ENCODE peak calls at places on chromosomes 11 and 22, in ten cellular contexts. G is RWPE1, M is NB4, S is astrocyte of the spinal cord, R is body of pancreas, H is BJ, C is IMR-90, A is progenitor cell of endocrine pancreas, B is neural progenitor cell, V is A549. Q is an unnamed sample.

GRCh38 chr11:129115652-129116585 is 76.2 kb downstream of the ARHGAP32 start:
- DNase-seq in G (peak; percentile 3), M (no peak), S (peak; percentile 62), R (no peak), H (no peak), C (peak; percentile 78), A (no peak), B (no peak), V (no peak), Q (no peak)

GRCh38 chr11:97722065-97722464 is 1298.7 kb upstream of the CNTN5 start:
- DNase-seq in G (peak; percentile 38), M (no peak), S (peak; percentile 98), R (no peak), H (no peak), C (peak; percentile 89), A (no peak), B (no peak), V (no peak), Q (no peak)

GRCh38 chr22:17412232-17412631 is 43.0 kb downstream of the CECR2 start:
- DNase-seq in G (no peak), M (no peak), S (no peak), R (no peak), H (no peak), C (no peak), A (no peak), B (peak; percentile 45), V (no peak), Q (no peak)

GRCh38 chr11:65574963-65575567 is 788 bp upstream of the EHBP1L1 start:
- DNase-seq in G (no peak), M (no peak), S (no peak), R (peak; percentile 79), H (no peak), C (no peak), A (no peak), B (no peak), V (no peak), Q (no peak)

GRCh38 chr11:32438883-32439487 is 3.6 kb upstream of the WT1 start:
- DNase-seq in G (no peak), M (no peak), S (no peak), R (no peak), H (no peak), C (no peak), A (peak; percentile 33), B (peak; percentile 66), V (no peak), Q (no peak)

GRCh38 chr22:41410311-41410751 is 28.6 kb downstream of the TEF start:
- DNase-seq in G (no peak), M (no peak), S (no peak), R (peak; percentile 91), H (no peak), C (no peak), A (no peak), B (no peak), V (no peak), Q (peak; percentile 65)

GRCh38 chr11:35404397-35404775 is 15.0 kb downstream of the SLC1A2 start:
- DNase-seq in G (no peak), M (peak; percentile 32), S (peak; percentile 42), R (peak; percentile 86), H (no peak), C (peak; percentile 38), A (peak; percentile 37), B (peak; percentile 66), V (peak; percentile 48), Q (no peak)

GRCh38 chr22:43956383-43956782 is 1.1 kb downstream of the SAMM50 start:
- DNase-seq in G (no peak), M (no peak), S (no peak), R (no peak), H (no peak), C (no peak), A (no peak), B (no peak), V (no peak), Q (no peak)

DNA sequence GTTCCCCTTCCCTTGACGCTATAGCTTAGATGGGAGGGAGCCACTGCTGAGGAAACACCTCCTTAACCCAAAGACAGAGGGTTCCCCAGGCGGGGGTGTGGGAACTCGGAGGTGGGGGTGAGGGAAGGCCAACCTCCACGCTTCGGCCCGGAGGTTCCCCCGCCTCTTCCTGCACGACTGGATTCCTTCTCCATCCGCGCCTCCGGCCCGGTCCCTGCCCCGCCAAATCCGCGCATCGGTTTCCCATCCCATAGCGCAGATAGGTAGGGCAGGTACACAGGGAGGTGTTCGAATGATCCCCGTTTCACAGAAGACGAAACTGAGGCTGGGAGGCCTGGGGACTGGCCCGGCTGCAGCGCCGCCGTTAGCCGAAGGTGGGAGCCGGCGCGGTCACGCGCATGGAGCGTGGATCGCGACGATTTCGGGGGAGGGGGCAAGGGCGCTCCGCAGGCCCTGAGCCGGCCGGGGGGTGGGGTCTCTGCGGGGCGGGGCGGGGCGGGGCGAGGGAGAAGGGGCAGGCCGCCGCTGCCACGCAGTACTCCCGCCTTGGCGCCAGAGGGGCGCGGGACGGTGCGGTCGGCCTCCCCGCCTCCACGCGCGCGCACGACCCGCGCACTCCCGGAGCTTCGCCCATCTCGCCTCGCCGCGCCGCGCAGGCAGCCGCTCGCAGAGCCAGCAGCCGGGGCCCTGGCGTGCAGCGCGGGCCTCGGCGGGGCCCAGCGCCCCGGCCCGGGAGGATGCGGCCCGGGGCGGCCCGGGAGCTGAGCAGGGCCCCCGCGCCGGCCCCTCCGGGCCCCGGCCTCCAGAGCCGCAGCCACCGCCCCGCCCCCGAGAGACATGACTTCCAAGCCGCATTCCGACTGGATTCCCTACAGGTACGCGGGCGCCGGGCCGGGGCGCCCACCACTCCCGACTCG is at the start of gene TUB:
- DNase-seq in G (peak; percentile 18), M (no peak), S (no peak), R (peak; percentile 34), H (no peak), C (no peak), A (peak; percentile 22), B (peak; percentile 78), V (peak; percentile 65), Q (no peak)
- TF ChIP-seq CTCF in G (no peak), M (no peak), S (no peak), R (no peak), H (peak; percentile 13), C (no peak), A (no peak), B (no peak), V (no peak), Q (no peak)

DNA sequence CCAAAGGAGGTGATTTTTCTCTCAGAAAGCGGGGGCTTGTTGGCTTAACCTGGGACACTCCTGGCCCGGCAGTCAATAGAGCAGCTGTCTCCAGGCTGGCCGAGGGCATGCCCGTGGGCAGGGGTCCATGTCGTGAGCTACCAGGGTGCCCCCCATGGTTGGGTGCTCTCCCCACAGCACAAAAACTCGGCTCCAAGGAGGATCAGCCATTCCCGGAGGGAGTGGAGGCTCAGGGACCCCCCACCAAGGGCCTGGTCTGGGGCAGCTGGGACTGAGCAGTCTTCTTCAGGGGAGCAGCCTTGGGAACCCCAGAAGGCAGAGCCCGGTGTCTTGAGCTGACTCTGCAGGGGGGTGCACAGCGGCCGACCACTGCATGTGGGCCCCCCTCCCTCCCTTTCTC is 20.8 kb upstream of the TH start:
- DNase-seq in G (no peak), M (no peak), S (no peak), R (no peak), H (no peak), C (no peak), A (no peak), B (no peak), V (no peak), Q (no peak)
- TF ChIP-seq CTCF in G (no peak), M (no peak), S (no peak), R (no peak), H (no peak), C (no peak), A (no peak), B (no peak), V (no peak), Q (no peak)

GRCh38 chr11:61630104-61630503 is 49.2 kb upstream of the SYT7 start:
- DNase-seq in G (no peak), M (no peak), S (no peak), R (no peak), H (no peak), C (no peak), A (no peak), B (no peak), V (no peak), Q (no peak)

GRCh38 chr11:61629082-61629481 is 48.2 kb upstream of the SYT7 start:
- DNase-seq in G (no peak), M (no peak), S (no peak), R (no peak), H (no peak), C (no peak), A (no peak), B (no peak), V (no peak), Q (no peak)

GRCh38 chr11:61625525-61625924 is 44.6 kb upstream of the SYT7 start:
- DNase-seq in G (no peak), M (no peak), S (no peak), R (no peak), H (no peak), C (no peak), A (no peak), B (no peak), V (no peak), Q (no peak)

GRCh38 chr11:61626580-61627380 is 45.9 kb upstream of the SYT7 start:
- DNase-seq in G (peak; percentile 91), M (no peak), S (no peak), R (peak; percentile 96), H (no peak), C (peak; percentile 36), A (peak; percentile 52), B (no peak), V (no peak), Q (no peak)

DNA sequence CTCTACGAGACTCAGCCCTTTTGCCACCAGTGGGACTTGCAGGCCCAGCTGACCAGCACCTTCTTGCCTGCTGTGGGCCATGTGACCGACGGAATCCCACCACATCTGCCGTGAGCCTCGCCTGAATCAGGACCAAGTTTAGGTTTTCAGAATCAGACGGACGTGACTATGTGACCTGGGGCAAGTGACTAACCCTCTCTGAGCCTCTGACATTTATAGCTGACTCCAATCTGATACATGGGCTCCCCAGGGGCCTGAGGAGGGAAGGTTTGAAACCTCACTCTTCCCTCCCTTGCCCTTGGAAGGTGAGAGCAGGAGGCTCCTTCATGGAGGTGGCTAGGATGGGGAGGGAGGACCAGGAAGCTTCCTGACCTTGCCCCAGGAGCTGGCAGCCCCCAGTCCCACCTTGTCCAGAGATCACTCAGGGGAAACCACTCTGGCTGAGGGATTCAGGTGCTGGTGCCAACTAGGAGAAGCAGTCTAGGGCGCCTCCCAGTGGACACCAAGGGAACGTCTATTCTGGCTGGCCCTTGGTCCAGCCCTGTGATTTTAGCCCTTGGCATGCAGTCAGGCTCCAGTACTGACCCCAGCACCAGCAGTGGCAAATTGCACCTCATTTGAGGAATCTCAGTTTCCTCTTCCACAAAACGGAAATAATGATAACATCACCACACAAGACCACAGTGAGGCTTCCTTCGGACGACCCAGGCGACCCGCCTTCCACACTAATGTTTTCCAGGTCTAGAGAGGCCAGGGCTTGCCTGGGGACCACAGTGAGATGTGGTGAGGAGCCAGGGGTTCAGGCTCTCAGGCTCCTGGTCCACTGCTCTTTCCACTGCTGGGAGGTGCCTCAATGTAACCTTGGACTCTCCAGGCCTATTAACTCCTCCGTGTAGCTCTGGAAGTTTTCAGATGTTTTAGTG is 47.2 kb upstream of the SYT7 start:
- DNase-seq in G (peak; percentile 71), M (peak; percentile 58), S (peak; percentile 52), R (peak; percentile 86), H (no peak), C (peak; percentile 73), A (peak; percentile 54), B (peak; percentile 86), V (peak; percentile 67), Q (peak; percentile 67)
- TF ChIP-seq CTCF in G (peak; percentile 80), M (peak; percentile 90), S (peak; percentile 86), R (peak; percentile 73), H (peak; percentile 92), C (peak; percentile 92), A (peak; percentile 85), B (peak; percentile 92), V (peak; percentile 75), Q (peak; percentile 88)

GRCh38 chr11:43706631-43707030 is 26.1 kb downstream of the HSD17B12 start:
- DNase-seq in G (no peak), M (no peak), S (no peak), R (no peak), H (no peak), C (no peak), A (no peak), B (no peak), V (no peak), Q (no peak)

GRCh38 chr11:43712676-43713075 is 32.1 kb downstream of the HSD17B12 start:
- DNase-seq in G (no peak), M (no peak), S (peak; percentile 21), R (no peak), H (no peak), C (peak; percentile 89), A (no peak), B (no peak), V (no peak), Q (no peak)

GRCh38 chr11:43709689-43710088 is 29.2 kb downstream of the HSD17B12 start:
- DNase-seq in G (no peak), M (no peak), S (no peak), R (no peak), H (no peak), C (no peak), A (no peak), B (no peak), V (no peak), Q (no peak)

DNA sequence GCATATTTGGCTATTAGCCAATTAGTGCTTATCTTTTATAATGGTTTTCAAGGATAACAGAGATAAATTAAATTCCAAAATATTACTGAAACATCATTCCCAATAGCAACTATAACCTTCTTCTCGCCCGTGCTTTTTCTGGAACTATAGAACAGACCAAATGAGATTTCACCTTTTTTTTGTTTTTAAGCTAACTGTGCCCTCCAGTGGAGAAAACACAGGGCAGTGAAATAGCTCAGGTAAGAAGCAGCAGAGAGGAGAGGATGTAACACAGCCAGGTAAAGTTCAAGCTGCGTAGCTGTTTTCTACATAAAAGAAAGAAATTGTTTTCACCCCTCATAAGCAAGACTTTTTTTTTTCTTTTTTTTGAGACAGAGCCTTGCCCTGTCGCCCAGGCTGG is 28.2 kb downstream of the HSD17B12 start:
- DNase-seq in G (peak; percentile 2), M (no peak), S (no peak), R (no peak), H (no peak), C (no peak), A (no peak), B (no peak), V (no peak), Q (no peak)
- TF ChIP-seq CTCF in G (peak; percentile 42), M (no peak), S (peak; percentile 24), R (no peak), H (no peak), C (peak; percentile 24), A (peak; percentile 19), B (peak; percentile 25), V (peak; percentile 15), Q (no peak)